ENCODE peak calls at places on chromosomes 4 and X, in seven cellular contexts. One of them, this sample, is unnamed. For H3K27me3 and H3K4me1, the result is how much of the 10 kb centered on the place peaks cover.

GRCh38 chrX:123884809-123885408 is 25.1 kb downstream of the XIAP start:
- DNase-seq in naive thymus-derived CD4-positive, alpha-beta T cell: peak
- DNase-seq in psoas muscle: no peak
- DNase-seq in H9: no peak
- DNase-seq in small intestine: peak
- DNase-seq in GM23338: peak
- DNase-seq in iPS DF 6.9: no peak
- DNase-seq in this sample: no peak

GRCh38 chrX:12327836-12328235 is 189.6 kb downstream of the FRMPD4 start:
- DNase-seq in naive thymus-derived CD4-positive, alpha-beta T cell: no peak
- DNase-seq in psoas muscle: no peak
- DNase-seq in H9: no peak
- DNase-seq in small intestine: no peak
- DNase-seq in GM23338: no peak
- DNase-seq in iPS DF 6.9: no peak
- DNase-seq in this sample: no peak

GRCh38 chrX:54358424-54359211 is 772 bp upstream of the WNK3 start:
- DNase-seq in naive thymus-derived CD4-positive, alpha-beta T cell: peak
- DNase-seq in psoas muscle: no peak
- DNase-seq in H9: peak
- DNase-seq in small intestine: no peak
- DNase-seq in GM23338: peak
- DNase-seq in iPS DF 6.9: peak
- DNase-seq in this sample: peak

GRCh38 chr4:144667500-144667899 is 21.5 kb downstream of the HHIP start:
- DNase-seq in naive thymus-derived CD4-positive, alpha-beta T cell: no peak
- DNase-seq in psoas muscle: no peak
- DNase-seq in H9: no peak
- DNase-seq in small intestine: no peak
- DNase-seq in GM23338: no peak
- DNase-seq in iPS DF 6.9: no peak
- DNase-seq in this sample: no peak

GRCh38 chr4:24988776-24989175 is 42.0 kb downstream of the LGI2 start:
- DNase-seq in naive thymus-derived CD4-positive, alpha-beta T cell: no peak
- DNase-seq in psoas muscle: no peak
- DNase-seq in H9: peak
- DNase-seq in small intestine: no peak
- DNase-seq in GM23338: peak
- DNase-seq in iPS DF 6.9: peak
- DNase-seq in this sample: no peak

GRCh38 chr4:151541438-151542071 is 132.6 kb downstream of the FHIP1A start:
- DNase-seq in naive thymus-derived CD4-positive, alpha-beta T cell: no peak
- DNase-seq in psoas muscle: no peak
- DNase-seq in H9: no peak
- DNase-seq in small intestine: no peak
- DNase-seq in GM23338: no peak
- DNase-seq in iPS DF 6.9: no peak
- DNase-seq in this sample: no peak

GRCh38 chr4:79684516-79684915 is 276.5 kb upstream of the GK2 start:
- DNase-seq in naive thymus-derived CD4-positive, alpha-beta T cell: no peak
- DNase-seq in psoas muscle: no peak
- DNase-seq in H9: no peak
- DNase-seq in small intestine: no peak
- DNase-seq in GM23338: no peak
- DNase-seq in iPS DF 6.9: no peak
- DNase-seq in this sample: no peak

GRCh38 chr4:152374606-152375285 is 161.1 kb downstream of the FBXW7 start:
- DNase-seq in naive thymus-derived CD4-positive, alpha-beta T cell: no peak
- DNase-seq in psoas muscle: no peak
- DNase-seq in H9: no peak
- DNase-seq in small intestine: no peak
- DNase-seq in GM23338: no peak
- DNase-seq in iPS DF 6.9: no peak
- DNase-seq in this sample: no peak

GRCh38 chrX:69015564-69016218 is 149.6 kb downstream of the PJA1 start:
- DNase-seq in naive thymus-derived CD4-positive, alpha-beta T cell: no peak
- DNase-seq in psoas muscle: no peak
- DNase-seq in H9: no peak
- DNase-seq in small intestine: no peak
- DNase-seq in GM23338: no peak
- DNase-seq in iPS DF 6.9: no peak
- DNase-seq in this sample: no peak

GRCh38 chr4:116585240-116585639 is 500.1 kb downstream of the TRAM1L1 start:
- DNase-seq in naive thymus-derived CD4-positive, alpha-beta T cell: no peak
- DNase-seq in psoas muscle: no peak
- DNase-seq in H9: no peak
- DNase-seq in small intestine: no peak
- DNase-seq in GM23338: no peak
- DNase-seq in iPS DF 6.9: no peak
- DNase-seq in this sample: no peak

GRCh38 chr4:84503495-84504437 is 4.7 kb upstream of the NKX6-1 start:
- DNase-seq in naive thymus-derived CD4-positive, alpha-beta T cell: no peak
- DNase-seq in psoas muscle: no peak
- DNase-seq in H9: no peak
- DNase-seq in small intestine: peak
- DNase-seq in GM23338: peak
- DNase-seq in iPS DF 6.9: no peak
- DNase-seq in this sample: no peak

GRCh38 chr4:70297581-70297980 is 37.2 kb upstream of the CABS1 start:
- DNase-seq in naive thymus-derived CD4-positive, alpha-beta T cell: no peak
- DNase-seq in psoas muscle: no peak
- DNase-seq in H9: no peak
- DNase-seq in small intestine: no peak
- DNase-seq in GM23338: no peak
- DNase-seq in iPS DF 6.9: no peak
- DNase-seq in this sample: no peak

GRCh38 chr4:53694666-53695065 is 103.4 kb upstream of the LNX1 start:
- DNase-seq in naive thymus-derived CD4-positive, alpha-beta T cell: no peak
- DNase-seq in psoas muscle: no peak
- DNase-seq in H9: no peak
- DNase-seq in small intestine: no peak
- DNase-seq in GM23338: no peak
- DNase-seq in iPS DF 6.9: no peak
- DNase-seq in this sample: no peak

GRCh38 chr4:88458091-88458740 is 1.3 kb downstream of the HERC5 start:
- DNase-seq in naive thymus-derived CD4-positive, alpha-beta T cell: no peak
- DNase-seq in psoas muscle: no peak
- DNase-seq in H9: no peak
- DNase-seq in small intestine: no peak
- DNase-seq in GM23338: no peak
- DNase-seq in iPS DF 6.9: no peak
- DNase-seq in this sample: no peak

GRCh38 chr4:6688879-6689505 is 4.7 kb upstream of the S100P start:
- DNase-seq in naive thymus-derived CD4-positive, alpha-beta T cell: peak
- DNase-seq in psoas muscle: no peak
- DNase-seq in H9: peak
- DNase-seq in small intestine: peak
- DNase-seq in GM23338: peak
- DNase-seq in iPS DF 6.9: no peak
- DNase-seq in this sample: peak

GRCh38 chr4:167555338-167556022 is 321.2 kb upstream of the SPOCK3 start:
- DNase-seq in naive thymus-derived CD4-positive, alpha-beta T cell: no peak
- DNase-seq in psoas muscle: no peak
- DNase-seq in H9: no peak
- DNase-seq in small intestine: no peak
- DNase-seq in GM23338: no peak
- DNase-seq in iPS DF 6.9: no peak
- DNase-seq in this sample: no peak

GRCh38 chr4:87180767-87181166 is 39.7 kb downstream of the KLHL8 start:
- DNase-seq in naive thymus-derived CD4-positive, alpha-beta T cell: no peak
- DNase-seq in psoas muscle: no peak
- DNase-seq in H9: no peak
- DNase-seq in small intestine: no peak
- DNase-seq in GM23338: no peak
- DNase-seq in iPS DF 6.9: no peak
- DNase-seq in this sample: no peak

GRCh38 chr4:74933562-74934015 is 673 bp downstream of the PARM1 start:
- DNase-seq in naive thymus-derived CD4-positive, alpha-beta T cell: no peak
- DNase-seq in psoas muscle: peak
- DNase-seq in H9: peak
- DNase-seq in small intestine: no peak
- DNase-seq in GM23338: peak
- DNase-seq in iPS DF 6.9: no peak
- DNase-seq in this sample: peak

GRCh38 chr4:74930166-74930565 is 2.8 kb upstream of the PARM1 start:
- DNase-seq in naive thymus-derived CD4-positive, alpha-beta T cell: no peak
- DNase-seq in psoas muscle: no peak
- DNase-seq in H9: no peak
- DNase-seq in small intestine: no peak
- DNase-seq in GM23338: no peak
- DNase-seq in iPS DF 6.9: no peak
- DNase-seq in this sample: no peak

GRCh38 chr4:74932832-74933561 is at the start of gene PARM1:
- DNase-seq in naive thymus-derived CD4-positive, alpha-beta T cell: no peak
- DNase-seq in psoas muscle: peak
- DNase-seq in H9: peak
- DNase-seq in small intestine: peak
- DNase-seq in GM23338: peak
- DNase-seq in iPS DF 6.9: peak
- DNase-seq in this sample: peak

GRCh38 chr4:74931386-74931785 is 1.5 kb upstream of the PARM1 start:
- DNase-seq in naive thymus-derived CD4-positive, alpha-beta T cell: no peak
- DNase-seq in psoas muscle: no peak
- DNase-seq in H9: no peak
- DNase-seq in small intestine: no peak
- DNase-seq in GM23338: no peak
- DNase-seq in iPS DF 6.9: no peak
- DNase-seq in this sample: no peak

DNA sequence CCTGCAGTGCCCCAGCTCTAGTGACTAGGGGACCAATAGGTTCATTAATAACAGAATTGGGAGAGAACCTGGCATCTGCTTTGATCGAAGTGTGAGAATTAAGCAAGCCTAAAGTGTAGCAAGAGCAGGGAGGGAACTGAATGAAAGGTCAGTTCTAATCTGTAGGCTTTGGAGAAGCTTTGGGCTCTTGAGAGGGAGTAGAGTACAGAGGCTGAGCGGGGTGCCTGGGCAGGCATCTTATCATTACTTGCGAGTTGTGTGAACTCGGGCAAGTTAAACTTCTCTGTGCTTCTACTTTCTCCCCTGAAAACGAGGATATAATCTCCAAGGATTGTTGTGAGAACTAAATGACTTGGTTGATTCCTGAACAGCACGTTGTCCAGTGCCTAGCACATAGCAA is 906 bp upstream of the PARM1 start:
- DNase-seq in naive thymus-derived CD4-positive, alpha-beta T cell: no peak
- DNase-seq in psoas muscle: no peak
- DNase-seq in H9: no peak
- DNase-seq in small intestine: no peak
- DNase-seq in GM23338: no peak
- DNase-seq in iPS DF 6.9: no peak
- DNase-seq in this sample: no peak
- H3K27me3 ChIP-seq in naive thymus-derived CD4-positive, alpha-beta T cell: under half
- H3K27me3 ChIP-seq in psoas muscle: under half
- H3K27me3 ChIP-seq in H9: under half
- H3K27me3 ChIP-seq in small intestine: under half
- H3K27me3 ChIP-seq in GM23338: under half
- H3K27me3 ChIP-seq in iPS DF 6.9: under half
- H3K27me3 ChIP-seq in this sample: under half

DNA sequence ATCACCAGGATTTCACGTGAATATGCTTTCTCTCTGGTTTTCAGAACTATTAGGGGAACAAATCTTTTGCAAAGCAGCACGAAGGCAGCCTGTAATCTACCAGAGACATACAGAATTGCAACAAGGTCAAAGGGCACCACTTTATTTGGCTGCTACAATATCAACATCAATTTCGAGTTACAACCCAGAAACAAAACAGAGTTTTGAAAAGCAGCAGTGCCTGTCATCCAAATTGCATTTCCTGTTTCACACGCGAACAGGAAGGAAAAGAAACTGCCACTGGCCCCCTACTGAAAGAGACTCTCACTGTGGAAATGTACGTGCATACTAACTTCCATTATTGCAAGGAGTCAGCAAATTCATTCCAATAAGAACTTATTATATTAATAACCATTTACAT is 17.1 kb upstream of the C1QTNF7 start:
- DNase-seq in naive thymus-derived CD4-positive, alpha-beta T cell: peak
- DNase-seq in psoas muscle: no peak
- DNase-seq in H9: no peak
- DNase-seq in small intestine: peak
- DNase-seq in GM23338: no peak
- DNase-seq in iPS DF 6.9: no peak
- DNase-seq in this sample: no peak
- H3K4me1 ChIP-seq in naive thymus-derived CD4-positive, alpha-beta T cell: under half
- H3K4me1 ChIP-seq in psoas muscle: under half
- H3K4me1 ChIP-seq in H9: under half
- H3K4me1 ChIP-seq in small intestine: under half
- H3K4me1 ChIP-seq in GM23338: under half
- H3K4me1 ChIP-seq in iPS DF 6.9: under half
- H3K4me1 ChIP-seq in this sample: under half

DNA sequence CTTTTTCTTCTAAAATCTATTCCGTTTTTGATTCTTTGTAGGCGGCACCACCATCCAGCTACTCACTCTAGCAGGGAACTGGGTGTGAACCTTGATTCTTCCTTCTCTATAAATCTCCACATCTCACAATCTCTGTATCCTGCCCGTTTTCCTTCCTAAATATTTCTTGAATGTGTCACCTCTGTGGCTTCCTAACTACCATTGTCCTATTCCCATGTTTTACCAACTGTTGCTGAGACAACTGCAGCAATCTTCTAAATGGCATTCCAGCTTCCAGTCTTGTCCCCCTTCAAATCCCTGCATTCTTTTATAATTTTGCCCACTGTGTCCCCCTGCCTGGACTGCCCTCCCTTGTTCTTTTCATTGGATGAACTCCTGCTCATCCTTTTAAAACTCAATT is 641.3 kb downstream of the RPA4 start:
- DNase-seq in naive thymus-derived CD4-positive, alpha-beta T cell: no peak
- DNase-seq in psoas muscle: no peak
- DNase-seq in H9: no peak
- DNase-seq in small intestine: no peak
- DNase-seq in GM23338: no peak
- DNase-seq in iPS DF 6.9: no peak
- DNase-seq in this sample: no peak
- H3K27me3 ChIP-seq in naive thymus-derived CD4-positive, alpha-beta T cell: under half
- H3K27me3 ChIP-seq in psoas muscle: under half
- H3K27me3 ChIP-seq in H9: under half
- H3K27me3 ChIP-seq in small intestine: under half
- H3K27me3 ChIP-seq in GM23338: under half
- H3K27me3 ChIP-seq in iPS DF 6.9: under half
- H3K27me3 ChIP-seq in this sample: under half

DNA sequence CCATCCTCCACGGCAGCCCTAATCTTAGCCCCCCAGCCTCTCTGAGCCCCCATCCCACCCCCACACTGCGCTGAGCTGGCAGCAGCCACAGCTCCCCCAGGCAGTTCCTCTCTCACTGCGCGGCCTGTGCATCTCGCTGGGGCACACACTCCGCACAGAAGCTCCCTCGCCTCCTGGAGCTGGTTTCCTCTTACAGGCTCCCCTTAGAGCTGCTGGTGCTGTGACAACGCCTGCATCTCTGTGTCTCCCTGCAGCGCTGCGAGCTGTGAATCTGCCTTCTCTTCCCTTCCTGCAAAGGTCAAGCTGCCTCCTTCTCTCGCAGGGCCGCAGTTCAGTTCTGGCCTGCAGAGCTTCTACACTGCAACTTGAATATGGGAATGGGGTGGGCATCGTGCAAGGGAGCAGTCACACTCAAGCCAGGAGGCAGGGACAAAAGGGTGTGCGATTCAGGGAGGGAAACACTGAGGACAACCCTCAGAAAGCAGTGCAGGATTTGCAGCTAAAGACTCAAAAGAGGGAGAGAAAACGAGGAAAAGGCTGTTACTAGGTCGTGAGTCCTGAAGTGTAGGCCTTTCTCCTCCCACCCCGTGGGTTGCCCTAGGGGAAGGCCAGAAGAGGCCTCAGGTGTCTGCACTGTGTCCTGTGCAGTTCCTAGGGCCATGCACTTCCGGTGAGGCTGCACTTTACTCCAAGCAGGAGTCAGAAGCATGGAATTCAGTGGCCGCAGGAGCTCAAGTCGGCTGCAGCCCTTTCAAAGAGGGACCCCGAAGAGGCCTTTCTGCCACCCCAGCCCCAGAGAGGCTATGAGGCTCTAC is 87.0 kb downstream of the BCOR start:
- DNase-seq in naive thymus-derived CD4-positive, alpha-beta T cell: no peak
- DNase-seq in psoas muscle: no peak
- DNase-seq in H9: peak
- DNase-seq in small intestine: no peak
- DNase-seq in GM23338: no peak
- DNase-seq in iPS DF 6.9: no peak
- DNase-seq in this sample: no peak
- H3K4me1 ChIP-seq in naive thymus-derived CD4-positive, alpha-beta T cell: under half
- H3K4me1 ChIP-seq in psoas muscle: under half
- H3K4me1 ChIP-seq in H9: under half
- H3K4me1 ChIP-seq in small intestine: under half
- H3K4me1 ChIP-seq in GM23338: under half
- H3K4me1 ChIP-seq in iPS DF 6.9: under half
- H3K4me1 ChIP-seq in this sample: under half

This sample was measured in aorta.